ENCODE peak calls at places on chromosomes 2 and 18, in seven cellular contexts. I, W, J, X, R, B and T are unnamed samples.

GRCh38 chr2:230865324-230865765 is 603 bp downstream of the ITM2C start:
- DNase-seq in I (no peak), W (no peak), J (no peak), X (no peak), R (no peak), B (no peak), T (no peak)

GRCh38 chr18:39500320-39500719 is 1934.7 kb upstream of the CELF4 start:
- DNase-seq in I (no peak), W (no peak), J (no peak), X (no peak), R (no peak), B (no peak), T (no peak)

GRCh38 chr2:232235716-232236115 is 142.8 kb upstream of the ALPP start:
- DNase-seq in I (no peak), W (peak), J (no peak), X (no peak), R (peak), B (no peak), T (no peak)

GRCh38 chr2:25314514-25315315 is 27.0 kb downstream of the DNMT3A start:
- DNase-seq in I (no peak), W (peak), J (no peak), X (peak), R (no peak), B (peak), T (no peak)

GRCh38 chr2:240888130-240888889 is 7.6 kb downstream of the MAB21L4 start:
- DNase-seq in I (no peak), W (no peak), J (no peak), X (no peak), R (no peak), B (no peak), T (no peak)

GRCh38 chr2:31083204-31083993 is 54.8 kb downstream of the GALNT14 start:
- DNase-seq in I (no peak), W (no peak), J (no peak), X (no peak), R (no peak), B (no peak), T (no peak)

GRCh38 chr18:72544092-72544886 is at the start of gene CBLN2:
- DNase-seq in I (peak), W (peak), J (peak), X (no peak), R (peak), B (peak), T (no peak)

GRCh38 chr2:233061007-233061590 is 957 bp downstream of the INPP5D start:
- DNase-seq in I (no peak), W (peak), J (no peak), X (peak), R (no peak), B (no peak), T (no peak)

GRCh38 chr18:27017901-27018500 is 152.5 kb upstream of the AQP4 start:
- DNase-seq in I (no peak), W (peak), J (no peak), X (no peak), R (no peak), B (no peak), T (no peak)

GRCh38 chr2:26670171-26670570 is 22.4 kb upstream of the KCNK3 start:
- DNase-seq in I (no peak), W (no peak), J (no peak), X (peak), R (peak), B (no peak), T (no peak)

GRCh38 chr2:72326759-72327158 is 179.1 kb upstream of the CYP26B1 start:
- DNase-seq in I (no peak), W (no peak), J (no peak), X (no peak), R (no peak), B (no peak), T (no peak)

GRCh38 chr2:144834954-144835633 is 315.2 kb upstream of the ZEB2 start:
- DNase-seq in I (peak), W (no peak), J (peak), X (no peak), R (peak), B (peak), T (no peak)

GRCh38 chr2:210199186-210199765 is 26.0 kb downstream of the ACADL start:
- DNase-seq in I (peak), W (peak), J (no peak), X (no peak), R (no peak), B (no peak), T (no peak)

GRCh38 chr2:13745324-13745723 is 887.2 kb upstream of the LRATD1 start:
- DNase-seq in I (no peak), W (no peak), J (no peak), X (no peak), R (no peak), B (no peak), T (no peak)

GRCh38 chr2:74632209-74632938 is 15.8 kb downstream of the M1AP start:
- DNase-seq in I (no peak), W (no peak), J (no peak), X (no peak), R (peak), B (no peak), T (no peak)

GRCh38 chr18:62325806-62326645 is 916 bp downstream of the TNFRSF11A start:
- DNase-seq in I (no peak), W (peak), J (no peak), X (no peak), R (no peak), B (no peak), T (no peak)

GRCh38 chr2:96520697-96521096 is 15.5 kb upstream of the NEURL3 start:
- DNase-seq in I (no peak), W (no peak), J (no peak), X (no peak), R (no peak), B (no peak), T (no peak)

GRCh38 chr2:191869178-191869577 is 22.3 kb upstream of the CAVIN2 start:
- DNase-seq in I (no peak), W (no peak), J (no peak), X (no peak), R (peak), B (no peak), T (no peak)

GRCh38 chr2:152304845-152305244 is 30.1 kb upstream of the FMNL2 start:
- DNase-seq in I (no peak), W (no peak), J (no peak), X (no peak), R (no peak), B (no peak), T (no peak)

GRCh38 chr18:44851806-44852205 is 171.1 kb downstream of the SETBP1 start:
- DNase-seq in I (no peak), W (no peak), J (no peak), X (no peak), R (no peak), B (no peak), T (no peak)

GRCh38 chr2:164068063-164068462 is 332.3 kb upstream of the FIGN start:
- DNase-seq in I (no peak), W (no peak), J (no peak), X (no peak), R (no peak), B (no peak), T (no peak)

GRCh38 chr2:217964658-217965161 is 38.1 kb downstream of the TNS1 start:
- DNase-seq in I (no peak), W (no peak), J (no peak), X (peak), R (no peak), B (no peak), T (no peak)

GRCh38 chr2:128197059-128197458 is 106.1 kb downstream of the UGGT1 start:
- DNase-seq in I (no peak), W (no peak), J (no peak), X (no peak), R (no peak), B (no peak), T (no peak)

GRCh38 chr2:96145028-96145939 is at the start of gene DUSP2:
- DNase-seq in I (no peak), W (peak), J (no peak), X (peak), R (peak), B (peak), T (peak)

GRCh38 chr2:133532919-133533318 is 35.3 kb downstream of the NCKAP5 start:
- DNase-seq in I (no peak), W (no peak), J (no peak), X (no peak), R (no peak), B (no peak), T (no peak)

GRCh38 chr2:20052229-20052871 is 922 bp upstream of the LAPTM4A start:
- DNase-seq in I (no peak), W (no peak), J (no peak), X (no peak), R (no peak), B (no peak), T (no peak)

GRCh38 chr2:120989911-120990441 is 254.3 kb downstream of the GLI2 start:
- DNase-seq in I (no peak), W (no peak), J (no peak), X (peak), R (no peak), B (peak), T (no peak)

GRCh38 chr2:216677439-216678097 is 17.8 kb downstream of the IGFBP5 start:
- DNase-seq in I (no peak), W (no peak), J (no peak), X (no peak), R (no peak), B (no peak), T (no peak)

GRCh38 chr2:221124542-221125235 is 447.4 kb downstream of the EPHA4 start:
- DNase-seq in I (no peak), W (no peak), J (no peak), X (no peak), R (no peak), B (no peak), T (no peak)

GRCh38 chr2:163859951-163860350 is 124.1 kb upstream of the FIGN start:
- DNase-seq in I (no peak), W (no peak), J (no peak), X (no peak), R (no peak), B (no peak), T (no peak)

GRCh38 chr2:78281164-78281563 is 744.3 kb upstream of the REG3G start:
- DNase-seq in I (no peak), W (no peak), J (no peak), X (no peak), R (no peak), B (no peak), T (no peak)
- TF ChIP-seq CTCF in I (no peak), W (no peak), J (no peak), X (no peak), R (no peak), B (no peak), T (no peak)

DNA sequence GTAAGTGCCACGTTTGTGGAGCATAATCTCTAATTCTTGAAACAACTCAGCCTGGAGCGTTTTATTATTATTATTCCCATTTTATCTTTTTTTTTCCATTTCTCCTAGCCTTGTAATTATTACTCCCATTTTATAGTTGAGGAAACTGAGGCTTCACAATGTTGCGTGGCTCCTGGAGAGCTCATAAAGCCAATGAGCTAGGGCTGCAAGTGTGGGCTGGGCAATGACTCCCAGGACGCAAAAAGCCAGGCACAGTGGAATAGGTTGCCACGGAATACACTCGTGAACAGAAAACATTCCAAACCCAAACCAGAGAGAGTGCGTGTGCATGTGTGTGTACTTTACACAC is 13.5 kb upstream of the KLF11 start:
- DNase-seq in I (no peak), W (no peak), J (no peak), X (no peak), R (no peak), B (no peak), T (no peak)
- TF ChIP-seq CTCF in I (no peak), W (no peak), J (no peak), X (no peak), R (no peak), B (no peak), T (no peak)

DNA sequence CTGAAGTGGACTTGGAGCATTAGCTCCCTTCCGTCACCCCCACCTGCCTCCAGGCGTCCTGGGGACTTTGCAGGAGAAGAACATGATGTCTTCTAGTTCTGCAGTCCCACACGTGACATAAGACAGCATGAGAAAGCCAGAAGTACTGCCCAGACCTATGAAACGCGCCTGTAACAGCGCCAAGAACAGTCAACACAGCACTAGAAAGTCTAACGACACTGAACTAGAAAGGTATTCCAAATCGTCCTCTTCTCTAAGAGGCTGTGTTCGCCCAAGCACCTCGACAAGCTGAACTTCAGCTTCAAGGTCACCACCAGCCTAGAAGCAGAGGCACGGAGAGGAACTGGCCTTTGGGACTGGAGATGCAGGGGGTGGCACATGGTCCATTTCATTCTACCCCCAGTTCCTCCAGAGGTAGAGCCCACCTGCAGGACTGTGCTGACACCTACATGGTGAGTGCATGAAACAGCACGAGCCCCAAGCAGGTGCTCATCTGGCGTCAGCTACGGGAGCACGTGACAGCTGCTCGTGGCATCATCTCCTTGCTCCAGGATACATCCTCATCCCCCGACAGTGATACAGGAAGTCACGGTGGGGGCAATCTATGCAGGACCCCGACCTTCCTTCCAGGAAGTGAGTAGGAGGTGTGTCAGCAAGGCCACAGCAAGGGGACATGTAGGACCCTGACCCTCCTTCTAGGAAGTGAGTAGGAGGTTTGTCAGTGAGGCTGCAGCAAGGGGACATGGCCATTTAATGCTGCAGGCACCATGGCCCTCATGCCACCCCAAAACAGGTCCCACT is 3.7 kb downstream of the HDAC4 start:
- DNase-seq in I (no peak), W (no peak), J (no peak), X (no peak), R (no peak), B (no peak), T (no peak)
- TF ChIP-seq CTCF in I (no peak), W (peak), J (no peak), X (no peak), R (no peak), B (no peak), T (no peak)

GRCh38 chr2:27977623-27978312 is 87.2 kb downstream of the BABAM2 start:
- DNase-seq in I (peak), W (no peak), J (peak), X (no peak), R (peak), B (no peak), T (no peak)

GRCh38 chr2:27972311-27972710 is 81.8 kb downstream of the BABAM2 start:
- DNase-seq in I (no peak), W (no peak), J (no peak), X (no peak), R (no peak), B (no peak), T (no peak)

GRCh38 chr2:27973592-27973991 is 83.1 kb downstream of the BABAM2 start:
- DNase-seq in I (no peak), W (no peak), J (no peak), X (no peak), R (peak), B (no peak), T (no peak)
- TF ChIP-seq CTCF in I (peak), W (no peak), J (peak), X (no peak), R (peak), B (no peak), T (no peak)

GRCh38 chr2:8682719-8683667 is 1.1 kb downstream of the ID2 start:
- DNase-seq in I (no peak), W (no peak), J (no peak), X (peak), R (no peak), B (no peak), T (no peak)
- TF ChIP-seq CTCF in I (no peak), W (no peak), J (no peak), X (no peak), R (no peak), B (no peak), T (peak)